ENCODE peak calls at places on chromosomes 3 and 15, in eight cellular contexts. I is WTC11, S is G401, R is right atrium auricular region, J is SHP77, W is neural crest cell, Q is natural killer cell, Z is kidney. C is an unnamed sample.

GRCh38 chr15:77036537-77037474 is 34.1 kb downstream of the TSPAN3 start:
- DNase-seq in I (no peak), S (peak), R (peak), J (no peak), W (no peak), Q (no peak), Z (peak), C (no peak)

GRCh38 chr3:182078929-182079328 is 367.2 kb downstream of the SOX2 start:
- DNase-seq in I (no peak), S (no peak), R (no peak), J (no peak), W (no peak), Q (no peak), Z (no peak), C (no peak)

GRCh38 chr3:116384717-116385116 is 60.6 kb downstream of the LSAMP start:
- DNase-seq in I (no peak), S (no peak), R (no peak), J (no peak), W (no peak), Q (no peak), Z (no peak), C (no peak)

GRCh38 chr3:45218578-45219390 is 7.3 kb downstream of the TMEM158 start:
- DNase-seq in I (no peak), S (no peak), R (no peak), J (no peak), W (no peak), Q (no peak), Z (peak), C (peak)

GRCh38 chr3:168249048-168249538 is 153.4 kb upstream of the GOLIM4 start:
- DNase-seq in I (no peak), S (no peak), R (no peak), J (peak), W (no peak), Q (no peak), Z (no peak), C (no peak)

GRCh38 chr15:73367624-73368300 is 996 bp downstream of the HCN4 start:
- DNase-seq in I (peak), S (no peak), R (no peak), J (no peak), W (peak), Q (no peak), Z (no peak), C (peak)

GRCh38 chr3:196127308-196128040 is 45.6 kb upstream of the TFRC start:
- DNase-seq in I (no peak), S (no peak), R (no peak), J (no peak), W (no peak), Q (no peak), Z (no peak), C (no peak)

GRCh38 chr15:77659350-77660321 is 26.9 kb upstream of the LINGO1 start:
- DNase-seq in I (peak), S (peak), R (no peak), J (peak), W (peak), Q (no peak), Z (no peak), C (peak)

GRCh38 chr3:155233213-155233612 is 60.3 kb downstream of the STRIT1 start:
- DNase-seq in I (no peak), S (peak), R (peak), J (peak), W (no peak), Q (no peak), Z (no peak), C (peak)

GRCh38 chr15:98062869-98063268 is 102.4 kb downstream of the ARRDC4 start:
- DNase-seq in I (no peak), S (no peak), R (no peak), J (no peak), W (no peak), Q (no peak), Z (no peak), C (no peak)

GRCh38 chr3:139832998-139833397 is 102.0 kb upstream of the CLSTN2 start:
- DNase-seq in I (no peak), S (no peak), R (no peak), J (no peak), W (no peak), Q (no peak), Z (no peak), C (no peak)

GRCh38 chr3:135374571-135374970 is 579.5 kb downstream of the EPHB1 start:
- DNase-seq in I (no peak), S (no peak), R (no peak), J (no peak), W (no peak), Q (no peak), Z (no peak), C (no peak)

GRCh38 chr3:194527726-194528125 is 40.9 kb upstream of the ATP13A3 start:
- DNase-seq in I (no peak), S (no peak), R (no peak), J (no peak), W (no peak), Q (no peak), Z (no peak), C (no peak)

GRCh38 chr3:142154186-142154585 is 4.8 kb upstream of the TFDP2 start:
- DNase-seq in I (no peak), S (no peak), R (no peak), J (no peak), W (no peak), Q (no peak), Z (no peak), C (no peak)

GRCh38 chr3:194148383-194148782 is 12.4 kb downstream of the HES1 start:
- DNase-seq in I (no peak), S (no peak), R (no peak), J (no peak), W (no peak), Q (no peak), Z (peak), C (no peak)

GRCh38 chr3:122825460-122825859 is 30.6 kb downstream of the SLC49A4 start:
- DNase-seq in I (no peak), S (no peak), R (no peak), J (no peak), W (no peak), Q (no peak), Z (no peak), C (no peak)

GRCh38 chr15:90529369-90530249 is at the start of gene CRTC3:
- DNase-seq in I (peak), S (peak), R (no peak), J (no peak), W (peak), Q (peak), Z (peak), C (peak)